ENCODE peak calls at places on chromosomes 2 and 18, in four cellular contexts. K is H1, W is A549, Z is SK-N-SH. S is an unnamed sample.

GRCh38 chr2:10806543-10806942 is 6.0 kb downstream of the PDIA6 start:
- DNase-seq in K (no peak), W (no peak), Z (no peak), S (no peak)

GRCh38 chr2:174125151-174125550 is 123.2 kb downstream of the OLA1 start:
- DNase-seq in K (no peak), W (no peak), Z (no peak), S (no peak)

GRCh38 chr2:158761626-158762025 is 33.5 kb upstream of the DAPL1 start:
- DNase-seq in K (no peak), W (no peak), Z (no peak), S (no peak)

GRCh38 chr2:80968450-80968849 is 663.9 kb upstream of the LRRTM1 start:
- DNase-seq in K (no peak), W (no peak), Z (no peak), S (no peak)

GRCh38 chr2:41194235-41194634 is 742.3 kb upstream of the SLC8A1 start:
- DNase-seq in K (no peak), W (no peak), Z (peak), S (no peak)

GRCh38 chr2:54560146-54560881 is 104.2 kb downstream of the SPTBN1 start:
- DNase-seq in K (no peak), W (peak), Z (peak), S (peak)

GRCh38 chr2:112023707-112024106 is 31.4 kb upstream of the TMEM87B start:
- DNase-seq in K (peak), W (no peak), Z (no peak), S (no peak)

GRCh38 chr2:216777637-216778273 is 82.1 kb downstream of the TNP1 start:
- DNase-seq in K (peak), W (peak), Z (peak), S (peak)

GRCh38 chr2:44267269-44268258 is 7.7 kb upstream of the SLC3A1 start:
- DNase-seq in K (no peak), W (no peak), Z (no peak), S (no peak)

GRCh38 chr18:48657446-48658120 is 118.8 kb downstream of the CTIF start:
- DNase-seq in K (no peak), W (no peak), Z (no peak), S (no peak)

GRCh38 chr2:45982096-45982495 is 315.1 kb upstream of the EPAS1 start:
- DNase-seq in K (peak), W (no peak), Z (no peak), S (no peak)

GRCh38 chr2:71419976-71420375 is 33.4 kb upstream of the DYSF start:
- DNase-seq in K (no peak), W (no peak), Z (no peak), S (no peak)

GRCh38 chr2:12008425-12009061 is 262.1 kb downstream of the LPIN1 start:
- DNase-seq in K (no peak), W (no peak), Z (no peak), S (no peak)

GRCh38 chr2:167506395-167506794 is 618.1 kb downstream of the XIRP2 start:
- DNase-seq in K (no peak), W (no peak), Z (no peak), S (no peak)

GRCh38 chr18:33720133-33720532 is 142.1 kb downstream of the ASXL3 start:
- DNase-seq in K (no peak), W (no peak), Z (no peak), S (no peak)

GRCh38 chr2:196075196-196075595 is 6.6 kb upstream of the DNAH7 start:
- DNase-seq in K (no peak), W (no peak), Z (no peak), S (no peak)

GRCh38 chr2:39470580-39470979 is 33.5 kb upstream of the MAP4K3 start:
- DNase-seq in K (no peak), W (no peak), Z (no peak), S (no peak)

GRCh38 chr2:63192169-63192888 is 141.7 kb downstream of the OTX1 start:
- DNase-seq in K (no peak), W (no peak), Z (no peak), S (no peak)

GRCh38 chr18:75544051-75544481 is 116.6 kb upstream of the SMIM21 start:
- DNase-seq in K (no peak), W (no peak), Z (no peak), S (no peak)

GRCh38 chr2:238635637-238636036 is 208.9 kb downstream of the ASB1 start:
- DNase-seq in K (peak), W (no peak), Z (peak), S (no peak)
- TF ChIP-seq MAX in K (no peak), W (no peak), Z (peak), S (no peak)

GRCh38 chr2:238988752-238989151 is 140.9 kb downstream of the TWIST2 start:
- DNase-seq in K (no peak), W (no peak), Z (peak), S (no peak)
- TF ChIP-seq CHD2 in K (no peak), W (no peak), Z (no peak), S (no peak)

GRCh38 chr2:218400930-218401833 is 1.5 kb downstream of the CTDSP1 start:
- DNase-seq in K (no peak), W (peak), Z (peak), S (peak)
- TF ChIP-seq MAX in K (no peak), W (no peak), Z (no peak), S (no peak)

DNA sequence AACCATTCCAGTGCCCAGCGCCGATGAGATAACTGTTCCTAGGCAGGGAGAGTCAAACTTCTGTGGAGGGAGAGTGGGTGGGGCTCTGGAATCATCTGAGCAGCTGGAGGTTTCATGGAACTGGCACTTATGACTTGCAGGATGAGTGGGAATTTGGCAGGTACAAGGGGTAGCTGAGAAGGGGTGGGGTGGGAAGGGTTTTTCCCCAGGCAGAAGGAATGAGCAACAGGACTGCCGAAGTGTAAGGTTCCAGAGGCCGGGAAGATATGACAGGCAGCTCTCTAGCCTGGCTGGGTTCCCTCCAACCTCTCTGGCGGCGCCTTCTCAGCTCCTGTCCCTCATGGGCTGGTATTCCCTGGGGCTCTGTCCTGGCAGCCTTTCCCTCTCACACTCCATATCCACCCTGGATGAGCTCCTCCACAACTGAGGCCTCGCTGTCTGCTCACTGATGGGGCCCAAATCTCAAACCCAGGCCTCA is 2.5 kb upstream of the TET3 start:
- DNase-seq in K (no peak), W (no peak), Z (no peak), S (no peak)
- TF ChIP-seq CHD2 in K (no peak), W (no peak), Z (no peak), S (no peak)

GRCh38 chr2:26454561-26455001 is 23.3 kb downstream of the OTOF start:
- DNase-seq in K (peak), W (no peak), Z (no peak), S (no peak)
- TF ChIP-seq MAX in K (no peak), W (no peak), Z (no peak), S (no peak)

DNA sequence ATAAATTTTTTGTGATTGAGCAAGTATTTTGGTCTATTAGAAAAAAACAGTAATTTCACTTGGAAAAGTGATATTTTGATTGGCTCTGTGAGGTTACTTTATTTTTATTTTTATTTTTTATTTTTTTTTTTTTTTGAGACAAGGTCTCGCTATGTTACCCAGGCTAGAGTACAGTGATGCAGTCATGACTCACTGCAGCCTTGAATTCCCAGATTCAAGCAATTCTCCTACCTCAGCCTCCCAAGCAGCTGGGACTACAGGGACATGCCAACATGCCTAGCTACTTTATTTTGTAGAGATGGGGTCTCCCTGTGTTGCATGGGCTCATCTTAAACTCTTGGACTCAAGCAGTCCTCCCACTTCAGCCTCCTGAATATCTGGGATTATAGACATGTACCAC is 60.9 kb upstream of the MGAT5 start:
- DNase-seq in K (no peak), W (no peak), Z (no peak), S (no peak)
- TF ChIP-seq CHD2 in K (no peak), W (no peak), Z (no peak), S (no peak)